ENCODE peak calls at places on chromosomes 12 and 14, in ten cellular contexts. R is upper lobe of right lung; Z is astrocyte; W is mesenchymal stem cell; Q is pancreas; B is CD8-positive, alpha-beta T cell; S is CD8-positive, alpha-beta memory T cell; M is colonic mucosa; O is thyroid gland; I is H1. J is an unnamed sample. For H3K9me3, the result is how much of the 10 kb centered on the place peaks cover.

GRCh38 chr12:6061661-6062060 is 62.8 kb downstream of the VWF start:
- DNase-seq in R (no peak), Z (no peak), W (peak), Q (no peak), B (no peak), S (no peak), M (no peak), O (no peak), I (no peak), J (no peak)

GRCh38 chr14:74955229-74955999 is at the start of gene PGF:
- DNase-seq in R (peak), Z (no peak), W (peak), Q (peak), B (peak), S (no peak), M (peak), O (peak), I (peak), J (peak)

GRCh38 chr12:81888961-81889360 is 129.8 kb upstream of the PPFIA2 start:
- DNase-seq in R (no peak), Z (no peak), W (no peak), Q (no peak), B (no peak), S (no peak), M (no peak), O (no peak), I (no peak), J (no peak)

GRCh38 chr12:112904571-112904970 is 2.2 kb upstream of the OAS1 start:
- DNase-seq in R (no peak), Z (peak), W (no peak), Q (no peak), B (no peak), S (no peak), M (peak), O (no peak), I (no peak), J (no peak)

GRCh38 chr14:96160913-96161310 is 43.7 kb upstream of the BDKRB2 start:
- DNase-seq in R (no peak), Z (no peak), W (no peak), Q (peak), B (no peak), S (no peak), M (peak), O (no peak), I (no peak), J (no peak)

GRCh38 chr12:46659844-46660243 is 166.0 kb downstream of the SLC38A4 start:
- DNase-seq in R (no peak), Z (no peak), W (peak), Q (no peak), B (no peak), S (no peak), M (no peak), O (no peak), I (no peak), J (no peak)

GRCh38 chr14:95341564-95341963 is 21.9 kb upstream of the CLMN start:
- DNase-seq in R (no peak), Z (no peak), W (no peak), Q (peak), B (no peak), S (no peak), M (no peak), O (no peak), I (no peak), J (peak)

GRCh38 chr14:64815257-64815656 is 64.5 kb downstream of the SPTB start:
- DNase-seq in R (no peak), Z (no peak), W (no peak), Q (no peak), B (no peak), S (no peak), M (no peak), O (no peak), I (no peak), J (no peak)

GRCh38 chr12:4881665-4882064 is 28.0 kb upstream of the KCNA1 start:
- DNase-seq in R (no peak), Z (no peak), W (no peak), Q (no peak), B (no peak), S (no peak), M (no peak), O (no peak), I (no peak), J (peak)

GRCh38 chr14:49774111-49774510 is 6.2 kb downstream of the KLHDC2 start:
- DNase-seq in R (no peak), Z (no peak), W (no peak), Q (no peak), B (no peak), S (no peak), M (no peak), O (peak), I (no peak), J (no peak)

GRCh38 chr12:92571169-92571568 is 131.6 kb upstream of the PLEKHG7 start:
- DNase-seq in R (no peak), Z (no peak), W (no peak), Q (no peak), B (no peak), S (no peak), M (no peak), O (no peak), I (no peak), J (no peak)
- H3K9me3 ChIP-seq in R (under half), Z (under half), W (under half), Q (under half), B (under half), S (under half), M (under half), O (under half), I (under half), J (under half)

DNA sequence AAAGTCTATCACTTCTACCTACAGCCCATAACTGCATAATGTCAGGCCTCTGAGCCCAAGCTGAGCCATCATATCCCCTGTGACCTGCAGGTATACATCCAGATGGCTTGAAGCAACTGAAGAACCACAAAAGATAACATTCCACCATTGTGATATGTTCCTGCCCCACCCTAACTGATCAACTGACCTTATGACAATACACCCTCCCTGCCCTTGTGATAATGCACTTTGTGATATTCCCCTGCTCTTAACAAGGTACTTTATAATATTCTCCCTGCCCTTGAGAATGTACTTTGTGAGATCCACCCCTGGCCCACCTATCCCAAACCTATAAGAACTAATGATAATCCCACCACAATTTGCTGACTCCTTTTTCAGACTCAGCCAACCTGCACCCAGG is 24.4 kb downstream of the DDHD1 start:
- DNase-seq in R (no peak), Z (no peak), W (no peak), Q (no peak), B (no peak), S (no peak), M (no peak), O (no peak), I (no peak), J (no peak)
- H3K9me3 ChIP-seq in R (under half), Z (under half), W (under half), Q (under half), B (under half), S (under half), M (under half), O (under half), I (under half), J (under half)

DNA sequence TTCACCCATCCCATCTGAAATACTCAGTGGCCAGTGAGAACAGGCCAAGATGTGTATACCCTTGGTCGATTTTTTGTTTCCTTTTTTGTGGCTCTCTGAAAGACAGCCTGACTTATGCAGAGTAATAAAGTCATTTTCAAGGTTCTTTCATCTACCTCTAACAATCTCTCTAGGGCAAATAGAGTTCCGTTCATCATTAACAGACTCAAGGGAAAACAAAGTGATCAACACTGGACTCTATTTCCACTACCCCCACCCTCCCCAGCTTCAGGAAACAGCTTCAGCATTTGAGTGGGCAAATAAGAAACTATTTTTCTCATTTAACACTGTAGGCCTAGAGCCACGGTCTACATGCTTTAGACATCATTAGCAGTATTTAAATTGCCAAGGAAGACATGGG is 15.9 kb downstream of the PRKAB1 start:
- DNase-seq in R (no peak), Z (no peak), W (no peak), Q (no peak), B (no peak), S (no peak), M (peak), O (no peak), I (no peak), J (no peak)
- H3K9me3 ChIP-seq in R (under half), Z (under half), W (under half), Q (under half), B (under half), S (under half), M (under half), O (under half), I (under half), J (under half)

DNA sequence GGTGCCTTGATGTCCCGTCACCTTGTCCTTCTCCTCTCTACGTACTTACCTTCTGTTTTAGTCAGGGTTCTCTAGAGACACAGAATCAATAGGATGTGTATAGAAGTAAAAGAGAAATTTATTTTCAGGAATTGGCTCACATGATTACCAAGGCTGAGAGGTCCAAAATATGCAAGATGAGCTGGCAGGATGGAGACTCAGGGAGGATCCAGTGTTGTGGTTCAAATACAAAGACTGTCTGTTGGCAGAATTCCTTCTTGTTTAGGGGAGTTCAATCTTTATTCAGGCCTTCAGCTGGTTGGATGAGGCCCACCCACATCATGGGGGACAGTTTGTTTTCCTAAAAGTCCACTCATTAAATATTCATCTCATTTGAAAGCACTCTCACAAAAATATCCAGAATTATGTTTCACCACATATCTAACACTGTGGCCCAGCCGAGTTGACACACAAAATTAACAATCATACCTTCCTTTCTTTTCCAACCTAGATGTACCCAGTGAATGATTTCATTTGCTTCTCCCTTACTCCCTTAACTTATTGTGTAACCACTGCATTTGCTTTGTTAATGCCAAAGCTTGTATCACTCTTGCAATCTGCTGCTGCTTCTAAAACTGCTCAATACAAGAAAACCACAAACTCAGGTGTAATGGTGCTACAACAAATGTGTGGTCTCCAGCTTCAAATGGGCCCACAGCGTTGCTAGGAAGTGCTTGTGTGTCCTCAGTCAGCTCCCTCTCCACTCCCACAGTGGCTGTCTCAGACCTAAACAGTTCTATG is 195.4 kb upstream of the ARHGAP5 start:
- DNase-seq in R (no peak), Z (peak), W (no peak), Q (no peak), B (no peak), S (no peak), M (no peak), O (no peak), I (no peak), J (no peak)
- H3K9me3 ChIP-seq in R (under half), Z (under half), W (under half), Q (under half), B (under half), S (under half), M (under half), O (under half), I (under half), J (under half)

DNA sequence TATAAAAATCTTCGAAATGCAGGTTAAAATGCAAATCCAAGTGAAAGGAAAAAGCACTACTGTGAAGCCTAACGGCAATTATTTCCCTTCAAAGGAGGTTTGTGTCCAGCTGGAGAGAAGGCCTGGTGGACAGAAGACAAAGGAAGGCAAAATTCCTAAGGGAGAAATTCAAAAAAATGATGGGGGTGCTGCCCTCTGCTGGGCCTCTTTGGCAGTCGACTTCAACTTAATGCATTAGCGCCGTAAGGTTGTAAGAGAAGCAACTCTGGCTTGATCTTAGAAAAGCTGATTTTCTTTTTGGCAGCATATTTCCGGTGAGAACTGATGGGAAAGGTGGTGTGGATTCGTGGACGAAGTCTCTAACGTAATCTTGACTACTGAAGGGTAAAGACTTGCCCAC is 34.3 kb upstream of the CHFR start:
- DNase-seq in R (no peak), Z (no peak), W (no peak), Q (no peak), B (no peak), S (no peak), M (no peak), O (no peak), I (peak), J (no peak)
- H3K9me3 ChIP-seq in R (half or more), Z (half or more), W (half or more), Q (under half), B (half or more), S (half or more), M (under half), O (under half), I (half or more), J (under half)